ENCODE peak calls at places on chromosomes 7 and 10, in five cellular contexts. U is HEK293T, F is HCEC 1CT, Z is HepG2, D is GDM1. P is an unnamed sample.

GRCh38 chr7:13715534-13715933 is 273.9 kb downstream of the ETV1 start:
- DNase-seq in U (no peak), F (no peak), D (no peak), Z (no peak), P (no peak)

GRCh38 chr7:134554417-134554966 is 5.6 kb downstream of the AKR1B15 start:
- DNase-seq in U (no peak), D (no peak), Z (no peak), F (no peak), P (no peak)

GRCh38 chr10:93495654-93496321 is 624 bp upstream of the CEP55 start:
- DNase-seq in F (peak; percentile 32), D (no peak), Z (peak; percentile 4), U (peak; percentile 67), P (peak; percentile 51)

GRCh38 chr7:157616931-157617330 is 280.1 kb downstream of the DNAJB6 start:
- DNase-seq in F (no peak), U (no peak), Z (no peak), D (no peak), P (no peak)

GRCh38 chr7:25066253-25066652 is 58.8 kb downstream of the CYCS start:
- DNase-seq in U (no peak), Z (no peak), F (no peak), D (no peak), P (no peak)

GRCh38 chr10:29725133-29725720 is 90.5 kb upstream of the SVIL start:
- DNase-seq in Z (no peak), D (peak; percentile 64), F (no peak), U (no peak), P (no peak)

GRCh38 chr7:35716038-35716803 is 21.3 kb upstream of the HERPUD2 start:
- DNase-seq in U (no peak), D (no peak), Z (no peak), F (no peak), P (peak; percentile 42)

GRCh38 chr7:19117081-19117869 is at the start of gene TWIST1:
- DNase-seq in F (peak; percentile 95), U (peak; percentile 66), Z (no peak), D (no peak), P (peak; percentile 94)

GRCh38 chr7:44563171-44563679 is 10.5 kb downstream of the DDX56 start:
- DNase-seq in Z (no peak), D (no peak), F (no peak), U (no peak), P (no peak)

GRCh38 chr10:118961401-118961800 is 68.1 kb upstream of the NANOS1 start:
- DNase-seq in U (no peak), D (no peak), Z (no peak), F (no peak), P (no peak)

GRCh38 chr7:2248984-2249694 is 7.1 kb downstream of the NUDT1 start:
- DNase-seq in F (peak; percentile 95), D (peak; percentile 94), U (no peak), Z (no peak), P (peak; percentile 96)

GRCh38 chr10:129770286-129770685 is 193.8 kb downstream of the EBF3 start:
- DNase-seq in D (no peak), U (no peak), F (no peak), Z (no peak), P (no peak)

GRCh38 chr7:6628045-6628444 is 9.1 kb upstream of the ZNF316 start:
- DNase-seq in Z (no peak), F (no peak), D (no peak), U (no peak), P (no peak)

GRCh38 chr10:110764378-110764777 is 107.3 kb upstream of the PDCD4 start:
- DNase-seq in D (no peak), U (no peak), F (no peak), Z (no peak), P (no peak)

GRCh38 chr10:5894873-5895272 is 4.8 kb downstream of the FBH1 start:
- DNase-seq in D (no peak), Z (no peak), F (no peak), U (no peak), P (no peak)

GRCh38 chr10:132396495-132397035 is 435 bp upstream of the PWWP2B start:
- DNase-seq in U (peak; percentile 88), F (peak; percentile 44), D (peak; percentile 40), Z (peak; percentile 26), P (peak; percentile 14)

GRCh38 chr10:93850484-93851015 is 43.2 kb upstream of the SLC35G1 start:
- DNase-seq in Z (no peak), U (no peak), F (no peak), D (no peak), P (no peak)

GRCh38 chr7:98452791-98453190 is 51.9 kb upstream of the BAIAP2L1 start:
- DNase-seq in D (no peak), F (no peak), Z (no peak), U (no peak), P (no peak)

GRCh38 chr7:6228865-6229264 is 43.6 kb downstream of the CYTH3 start:
- DNase-seq in D (peak; percentile 65), Z (no peak), F (peak; percentile 85), U (no peak), P (peak; percentile 82)

P was measured in fibroblast of mammary gland.